ENCODE peak calls at places on chromosome 4, in ten cellular contexts. T, O, V, M, P, Y, W, G, E and H are unnamed samples.
A peak's percentile ranks its signal among the peaks of the same experiment; 100 is the strongest.

GRCh38 chr4:153919667-153920066 is 130.8 kb upstream of the SFRP2 start:
- DNase-seq in T (no peak), O (peak; percentile 44), P (no peak), V (no peak), W (no peak), G (no peak), E (no peak), Y (no peak), M (no peak), H (no peak)

GRCh38 chr4:136329042-136329662 is 1203.1 kb downstream of the PCDH18 start:
- DNase-seq in Y (no peak), P (peak; percentile 17), E (no peak), M (no peak), G (no peak), T (no peak), O (no peak), V (no peak), W (no peak), H (no peak)

GRCh38 chr4:42371306-42372063 is 25.8 kb upstream of the SHISA3 start:
- DNase-seq in O (peak; percentile 61), W (no peak), M (peak; percentile 2), G (no peak), E (peak; percentile 51), P (peak; percentile 50), Y (peak; percentile 74), T (peak; percentile 33), V (no peak), H (peak; percentile 57)

GRCh38 chr4:110184124-110184790 is 14.2 kb downstream of the ELOVL6 start:
- DNase-seq in Y (peak; percentile 30), T (no peak), W (no peak), O (peak; percentile 39), M (peak; percentile 29), P (no peak), V (no peak), G (no peak), E (no peak), H (no peak)

GRCh38 chr4:89754531-89754930 is 82.4 kb downstream of the SNCA start:
- DNase-seq in W (no peak), Y (peak; percentile 30), M (no peak), G (no peak), V (no peak), P (no peak), O (peak; percentile 19), E (no peak), T (no peak), H (no peak)

GRCh38 chr4:14254252-14254651 is 626.7 kb upstream of the BOD1L1 start:
- DNase-seq in Y (peak; percentile 36), M (peak; percentile 32), T (peak; percentile 21), V (peak; percentile 16), E (peak; percentile 22), G (peak; percentile 35), W (peak; percentile 25), P (peak; percentile 40), O (peak; percentile 68), H (peak; percentile 39)

GRCh38 chr4:119105605-119106004 is 30.0 kb upstream of the MYOZ2 start:
- DNase-seq in O (peak; percentile 28), T (no peak), V (no peak), W (no peak), E (no peak), P (no peak), Y (no peak), M (no peak), G (no peak), H (no peak)

GRCh38 chr4:7259039-7259438 is 66.7 kb downstream of the SORCS2 start:
- DNase-seq in P (no peak), O (no peak), G (no peak), V (no peak), W (no peak), T (no peak), E (no peak), Y (no peak), M (no peak), H (no peak)

GRCh38 chr4:181966084-181966483 is 277.1 kb upstream of the TENM3 start:
- DNase-seq in V (no peak), G (no peak), E (no peak), O (peak; percentile 47), W (no peak), P (no peak), Y (peak; percentile 74), T (no peak), M (peak; percentile 92), H (no peak)

GRCh38 chr4:112060212-112060611 is 85.0 kb upstream of the FAM241A start:
- DNase-seq in G (no peak), W (no peak), M (peak; percentile 46), V (no peak), T (peak; percentile 5), P (peak; percentile 26), Y (peak; percentile 18), O (peak; percentile 68), E (peak; percentile 29), H (peak; percentile 29)

GRCh38 chr4:83282049-83282535 is 2.5 kb downstream of the COQ2 start:
- DNase-seq in M (peak; percentile 68), E (peak; percentile 54), W (peak; percentile 73), G (no peak), T (peak; percentile 78), P (peak; percentile 43), O (peak; percentile 63), Y (peak; percentile 75), V (no peak), H (peak; percentile 62)